ENCODE peak calls at places on chromosomes 13 and 19, in five cellular contexts. Y, K, P, B and E are unnamed samples. For H3K9me3, the result is how much of the 10 kb centered on the place peaks cover.

GRCh38 chr13:39263033-39263432 is 224.8 kb downstream of the NHLRC3 start:
- DNase-seq in Y (no peak), K (peak), P (no peak), B (no peak), E (no peak)

GRCh38 chr13:41383400-41383799 is 72.3 kb downstream of the NAA16 start:
- DNase-seq in Y (no peak), K (no peak), P (no peak), B (no peak), E (no peak)

GRCh38 chr19:16566161-16566560 is 6.1 kb downstream of the SLC35E1 start:
- DNase-seq in Y (no peak), K (no peak), P (no peak), B (no peak), E (no peak)

GRCh38 chr13:108345016-108345415 is 75.5 kb downstream of the TNFSF13B start:
- DNase-seq in Y (no peak), K (no peak), P (no peak), B (no peak), E (no peak)

GRCh38 chr19:18771328-18772242 is 19.5 kb downstream of the COMP start:
- DNase-seq in Y (no peak), K (no peak), P (no peak), B (no peak), E (no peak)

GRCh38 chr13:74226791-74227475 is 92.7 kb upstream of the KLF12 start:
- DNase-seq in Y (no peak), K (no peak), P (no peak), B (no peak), E (no peak)

GRCh38 chr13:64819081-64819480 is 2411.1 kb downstream of the PCDH9 start:
- DNase-seq in Y (no peak), K (no peak), P (no peak), B (no peak), E (no peak)

GRCh38 chr19:39829702-39830275 is 4.2 kb downstream of the DYRK1B start:
- DNase-seq in Y (no peak), K (no peak), P (no peak), B (no peak), E (no peak)

GRCh38 chr19:45098521-45099464 is 5.8 kb downstream of the PPP1R37 start:
- DNase-seq in Y (no peak), K (no peak), P (no peak), B (peak), E (peak)

GRCh38 chr13:78183737-78184136 is 265.1 kb upstream of the EDNRB start:
- DNase-seq in Y (no peak), K (no peak), P (no peak), B (no peak), E (no peak)

GRCh38 chr13:36030670-36031331 is 100.4 kb downstream of the DCLK1 start:
- DNase-seq in Y (no peak), K (no peak), P (no peak), B (no peak), E (no peak)

GRCh38 chr13:32048816-32049215 is 17.2 kb downstream of the FRY start:
- DNase-seq in Y (no peak), K (no peak), P (no peak), B (no peak), E (no peak)

GRCh38 chr13:98738213-98738612 is 14.3 kb downstream of the SLC15A1 start:
- DNase-seq in Y (no peak), K (no peak), P (no peak), B (no peak), E (no peak)

GRCh38 chr19:48819366-48819816 is 8.6 kb upstream of the BCAT2 start:
- DNase-seq in Y (no peak), K (no peak), P (peak), B (peak), E (peak)

GRCh38 chr13:44758595-44759221 is 182.6 kb upstream of the TSC22D1 start:
- DNase-seq in Y (no peak), K (no peak), P (no peak), B (no peak), E (no peak)

GRCh38 chr13:102693781-102694180 is 1.1 kb downstream of the METTL21C start:
- DNase-seq in Y (no peak), K (no peak), P (no peak), B (no peak), E (no peak)

DNA sequence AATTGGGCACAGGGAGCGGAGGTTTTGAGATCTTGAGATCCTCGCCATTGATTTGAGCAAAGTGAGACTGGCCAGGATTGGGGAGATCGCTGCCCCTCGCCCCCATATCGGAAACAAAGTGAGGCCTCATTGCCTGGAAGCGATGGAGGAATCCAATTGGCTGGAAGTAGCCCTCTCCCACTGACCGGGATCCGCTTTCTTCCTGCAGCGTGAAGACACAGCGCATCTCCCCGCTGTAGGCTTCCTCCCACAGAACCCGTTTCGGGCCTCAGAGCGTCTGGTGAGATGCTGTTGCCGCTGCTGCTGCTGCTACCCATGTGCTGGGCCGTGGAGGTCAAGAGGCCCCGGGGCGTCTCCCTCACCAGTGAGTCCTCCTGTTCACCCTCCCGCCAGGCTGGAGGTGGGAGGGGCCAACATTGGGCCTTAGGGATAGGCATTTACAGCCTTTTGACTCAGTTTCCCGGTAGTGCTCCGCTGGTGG is 438 bp downstream of the PRKCSH start:
- DNase-seq in Y (no peak), K (no peak), P (no peak), B (no peak), E (no peak)
- H3K9me3 ChIP-seq in Y (under half), K (under half), P (under half), B (under half), E (under half)

DNA sequence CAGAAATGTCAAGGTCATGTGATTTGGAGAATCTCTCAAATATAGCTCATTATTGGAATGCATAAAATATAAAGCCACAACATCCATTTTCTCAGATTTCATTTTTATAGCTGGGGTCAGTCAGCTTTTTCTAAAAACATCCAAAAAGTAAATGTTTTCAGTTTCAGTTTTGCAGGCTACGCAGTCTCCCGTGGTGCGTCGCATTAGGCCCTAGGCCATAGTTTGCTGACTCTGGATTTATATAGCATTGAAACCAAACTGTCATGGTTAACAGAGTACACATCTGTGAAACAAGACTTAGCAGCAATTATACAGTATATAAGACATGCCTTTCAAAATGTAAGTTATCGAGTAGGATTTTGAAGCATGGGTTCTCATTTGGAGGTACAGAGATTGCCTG is 140.0 kb downstream of the IRS2 start:
- DNase-seq in Y (no peak), K (no peak), P (no peak), B (no peak), E (no peak)
- H3K4me3 ChIP-seq in Y (no peak), K (no peak), P (no peak), B (no peak), E (no peak)

GRCh38 chr13:42769650-42770049 is 11.7 kb upstream of the FAM216B start:
- DNase-seq in Y (no peak), K (no peak), P (no peak), B (no peak), E (no peak)
- TF ChIP-seq CTCF in Y (no peak), K (no peak), P (no peak), B (no peak), E (no peak)

GRCh38 chr19:52114691-52115090 is 19.1 kb upstream of the ZNF841 start:
- DNase-seq in Y (no peak), K (no peak), P (no peak), B (no peak), E (no peak)

GRCh38 chr19:52112624-52113023 is 17.1 kb upstream of the ZNF841 start:
- DNase-seq in Y (no peak), K (no peak), P (no peak), B (no peak), E (no peak)

GRCh38 chr19:52115526-52116053 is 20.0 kb upstream of the ZNF841 start:
- DNase-seq in Y (no peak), K (no peak), P (no peak), B (no peak), E (no peak)

DNA sequence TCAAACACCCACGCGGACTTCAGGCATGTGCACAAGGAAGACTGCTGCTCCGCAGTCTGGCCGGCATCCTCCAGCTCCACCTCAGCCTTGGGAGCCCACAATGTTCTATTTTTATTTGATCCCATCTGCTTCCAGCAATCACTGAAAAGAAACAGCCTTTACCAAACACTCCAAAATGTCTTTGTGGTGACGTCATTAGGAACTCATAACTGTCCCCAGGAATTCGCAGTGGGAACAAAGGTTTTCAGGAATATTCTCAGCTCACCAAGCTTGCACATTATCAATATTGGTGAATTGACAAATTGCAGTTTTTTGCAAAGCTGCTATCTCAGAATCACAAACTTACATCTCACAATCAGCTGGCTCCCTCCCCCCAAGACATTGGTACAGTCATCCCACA is 15.2 kb upstream of the ZNF841 start:
- DNase-seq in Y (no peak), K (no peak), P (no peak), B (no peak), E (no peak)
- H3K9me3 ChIP-seq in Y (under half), K (half or more), P (half or more), B (under half), E (half or more)